ENCODE peak calls at places on chromosomes 16 and 17, in seven cellular contexts. S, T, L, D, B, M and K are unnamed samples.

GRCh38 chr16:56493131-56493530 is 26.7 kb downstream of the BBS2 start:
- DNase-seq in S (peak), T (no peak), L (no peak), D (no peak), B (no peak), M (no peak), K (peak)

GRCh38 chr16:69105501-69106361 is at the start of gene HAS3:
- DNase-seq in S (peak), T (no peak), L (peak), D (peak), B (peak), M (peak), K (peak)

GRCh38 chr16:88741368-88741767 is 35.1 kb downstream of the CTU2 start:
- DNase-seq in S (no peak), T (no peak), L (no peak), D (no peak), B (no peak), M (no peak), K (no peak)

GRCh38 chr16:65111306-65111705 is 10.6 kb downstream of the CDH11 start:
- DNase-seq in S (peak), T (no peak), L (no peak), D (no peak), B (peak), M (peak), K (no peak)

GRCh38 chr17:61656721-61657217 is 65.8 kb upstream of the NACA2 start:
- DNase-seq in S (no peak), T (no peak), L (no peak), D (no peak), B (no peak), M (no peak), K (no peak)

GRCh38 chr17:61250335-61250890 is 149.2 kb upstream of the TBX2 start:
- DNase-seq in S (peak), T (no peak), L (peak), D (no peak), B (no peak), M (peak), K (peak)

GRCh38 chr17:34361478-34362061 is 1.5 kb downstream of the CCL1 start:
- DNase-seq in S (peak), T (peak), L (peak), D (peak), B (peak), M (peak), K (peak)

GRCh38 chr16:3960049-3960809 is 79.7 kb upstream of the CREBBP start:
- DNase-seq in S (no peak), T (no peak), L (no peak), D (no peak), B (peak), M (no peak), K (no peak)

GRCh38 chr17:58330544-58330996 is 2.0 kb upstream of the TSPOAP1 start:
- DNase-seq in S (no peak), T (no peak), L (no peak), D (no peak), B (no peak), M (no peak), K (no peak)

GRCh38 chr16:88701541-88702363 is 4.5 kb downstream of the RNF166 start:
- DNase-seq in S (no peak), T (no peak), L (no peak), D (no peak), B (no peak), M (no peak), K (no peak)

GRCh38 chr17:68749742-68750562 is 148.8 kb upstream of the FAM20A start:
- DNase-seq in S (no peak), T (no peak), L (peak), D (no peak), B (no peak), M (no peak), K (no peak)

GRCh38 chr16:20763461-20764232 is at the start of gene ACSM3:
- DNase-seq in S (peak), T (peak), L (no peak), D (no peak), B (peak), M (peak), K (peak)

GRCh38 chr17:65785109-65785508 is 223.7 kb upstream of the AXIN2 start:
- DNase-seq in S (peak), T (no peak), L (peak), D (no peak), B (no peak), M (peak), K (peak)

GRCh38 chr17:7479389-7480192 is at the start of gene ZBTB4:
- DNase-seq in S (peak), T (peak), L (no peak), D (peak), B (peak), M (peak), K (peak)

GRCh38 chr17:7839890-7840260 is 5.9 kb downstream of the KDM6B start:
- DNase-seq in S (peak), T (no peak), L (no peak), D (no peak), B (no peak), M (peak), K (peak)

GRCh38 chr17:57938061-57938502 is 17.1 kb downstream of the CUEDC1 start:
- DNase-seq in S (no peak), T (no peak), L (no peak), D (no peak), B (no peak), M (no peak), K (no peak)

GRCh38 chr17:64460955-64461354 is 12.0 kb downstream of the MILR1 start:
- DNase-seq in S (no peak), T (no peak), L (no peak), D (no peak), B (no peak), M (no peak), K (peak)

GRCh38 chr16:81939164-81940067 is 71.9 kb downstream of the SDR42E1 start:
- DNase-seq in S (no peak), T (no peak), L (no peak), D (peak), B (no peak), M (peak), K (no peak)

GRCh38 chr16:22681881-22682291 is 132.1 kb upstream of the HS3ST2 start:
- DNase-seq in S (no peak), T (no peak), L (no peak), D (no peak), B (no peak), M (no peak), K (no peak)

GRCh38 chr17:17511293-17511741 is 15.1 kb upstream of the RASD1 start:
- DNase-seq in S (peak), T (no peak), L (no peak), D (no peak), B (no peak), M (no peak), K (no peak)

GRCh38 chr17:8904201-8904600 is 36.7 kb upstream of the PIK3R6 start:
- DNase-seq in S (no peak), T (no peak), L (no peak), D (no peak), B (no peak), M (no peak), K (no peak)

GRCh38 chr17:72631568-72631967 is 460.9 kb downstream of the SLC39A11 start:
- DNase-seq in S (no peak), T (no peak), L (no peak), D (no peak), B (no peak), M (peak), K (no peak)

GRCh38 chr16:56608876-56609462 is 585 bp downstream of the MT2A start:
- DNase-seq in S (peak), T (no peak), L (no peak), D (no peak), B (no peak), M (peak), K (no peak)

GRCh38 chr17:909642-910323 is 69.8 kb downstream of the NXN start:
- DNase-seq in S (peak), T (no peak), L (no peak), D (no peak), B (no peak), M (no peak), K (peak)

GRCh38 chr17:17683710-17684365 is 2.6 kb downstream of the RAI1 start:
- DNase-seq in S (peak), T (no peak), L (no peak), D (no peak), B (no peak), M (no peak), K (no peak)

GRCh38 chr16:85642762-85643281 is 29.7 kb downstream of the GSE1 start:
- DNase-seq in S (no peak), T (no peak), L (no peak), D (no peak), B (no peak), M (no peak), K (no peak)

GRCh38 chr16:63613701-63614100 is 1508.2 kb downstream of the CDH11 start:
- DNase-seq in S (no peak), T (no peak), L (no peak), D (no peak), B (no peak), M (no peak), K (no peak)

GRCh38 chr16:20612551-20613470 is 36.6 kb upstream of the ACSM2B start:
- DNase-seq in S (no peak), T (peak), L (no peak), D (no peak), B (no peak), M (no peak), K (no peak)

GRCh38 chr17:40791808-40792436 is 7.8 kb downstream of the KRT28 start:
- DNase-seq in S (peak), T (no peak), L (no peak), D (no peak), B (peak), M (peak), K (peak)

GRCh38 chr16:4614571-4615388 is at the start of gene UBALD1:
- DNase-seq in S (peak), T (peak), L (peak), D (peak), B (peak), M (peak), K (peak)

GRCh38 chr16:48329138-48329537 is 56.1 kb downstream of the SIAH1 start:
- DNase-seq in S (no peak), T (no peak), L (no peak), D (no peak), B (no peak), M (no peak), K (no peak)

GRCh38 chr17:17141860-17142552 is 64.1 kb downstream of the PLD6 start:
- DNase-seq in S (peak), T (no peak), L (no peak), D (peak), B (peak), M (no peak), K (peak)

GRCh38 chr16:29675811-29676643 is 3.0 kb upstream of the QPRT start:
- DNase-seq in S (peak), T (no peak), L (no peak), D (peak), B (peak), M (peak), K (peak)

GRCh38 chr17:29560306-29560705 is 6.5 kb downstream of the ABHD15 start:
- DNase-seq in S (no peak), T (no peak), L (no peak), D (no peak), B (no peak), M (no peak), K (no peak)

GRCh38 chr16:51523400-51523799 is 372.3 kb upstream of the SALL1 start:
- DNase-seq in S (no peak), T (no peak), L (no peak), D (no peak), B (no peak), M (peak), K (peak)

GRCh38 chr17:43669971-43670644 is 8.4 kb upstream of the MEOX1 start:
- DNase-seq in S (no peak), T (no peak), L (no peak), D (no peak), B (peak), M (no peak), K (no peak)

GRCh38 chr17:45986056-45986455 is 13.0 kb upstream of the STH start:
- DNase-seq in S (no peak), T (no peak), L (no peak), D (no peak), B (no peak), M (no peak), K (no peak)

GRCh38 chr17:38637951-38638350 is 32.2 kb upstream of the SRCIN1 start:
- DNase-seq in S (no peak), T (no peak), L (no peak), D (no peak), B (no peak), M (no peak), K (no peak)